ENCODE peak calls at places on chromosomes 3 and 15, in six cellular contexts. One of them, this sample, is unnamed.
A peak's percentile ranks its signal among the peaks of the same experiment; 100 is the strongest.

GRCh38 chr15:40982855-40983254 is 29.6 kb downstream of the CHAC1 start:
- DNase-seq in suprapubic skin: no peak
- DNase-seq in neuronal stem cell: no peak
- DNase-seq in PC-3: no peak
- DNase-seq in tibial artery: peak; percentile 45
- DNase-seq in mammary epithelial cell: no peak
- DNase-seq in this sample: no peak

GRCh38 chr3:151890721-151891141 is 17.3 kb downstream of the SUCNR1 start:
- DNase-seq in suprapubic skin: no peak
- DNase-seq in neuronal stem cell: no peak
- DNase-seq in PC-3: peak; percentile 92
- DNase-seq in tibial artery: no peak
- DNase-seq in mammary epithelial cell: peak; percentile 62
- DNase-seq in this sample: no peak

GRCh38 chr3:114790752-114791151 is 356.3 kb downstream of the ZBTB20 start:
- DNase-seq in suprapubic skin: no peak
- DNase-seq in neuronal stem cell: no peak
- DNase-seq in PC-3: no peak
- DNase-seq in tibial artery: no peak
- DNase-seq in mammary epithelial cell: no peak
- DNase-seq in this sample: no peak

GRCh38 chr3:87626471-87626995 is 350.1 kb upstream of the POU1F1 start:
- DNase-seq in suprapubic skin: no peak
- DNase-seq in neuronal stem cell: no peak
- DNase-seq in PC-3: peak; percentile 14
- DNase-seq in tibial artery: no peak
- DNase-seq in mammary epithelial cell: no peak
- DNase-seq in this sample: no peak

GRCh38 chr3:149657458-149657795 is 398 bp downstream of the WWTR1 start:
- DNase-seq in suprapubic skin: peak; percentile 81
- DNase-seq in neuronal stem cell: no peak
- DNase-seq in PC-3: peak; percentile 46
- DNase-seq in tibial artery: peak; percentile 72
- DNase-seq in mammary epithelial cell: no peak
- DNase-seq in this sample: no peak

GRCh38 chr15:58260911-58261267 is 122.7 kb downstream of the AQP9 start:
- DNase-seq in suprapubic skin: no peak
- DNase-seq in neuronal stem cell: no peak
- DNase-seq in PC-3: peak; percentile 6
- DNase-seq in tibial artery: no peak
- DNase-seq in mammary epithelial cell: peak; percentile 64
- DNase-seq in this sample: no peak

GRCh38 chr15:44668925-44669324 is 5.5 kb upstream of the SPG11 start:
- DNase-seq in suprapubic skin: no peak
- DNase-seq in neuronal stem cell: no peak
- DNase-seq in PC-3: no peak
- DNase-seq in tibial artery: no peak
- DNase-seq in mammary epithelial cell: no peak
- DNase-seq in this sample: no peak

GRCh38 chr3:126522363-126522788 is 1.6 kb upstream of the CHST13 start:
- DNase-seq in suprapubic skin: no peak
- DNase-seq in neuronal stem cell: peak; percentile 74
- DNase-seq in PC-3: peak; percentile 59
- DNase-seq in tibial artery: peak; percentile 50
- DNase-seq in mammary epithelial cell: peak; percentile 31
- DNase-seq in this sample: peak; percentile 25

GRCh38 chr3:126746395-126747177 is 42.5 kb downstream of the CHCHD6 start:
- DNase-seq in suprapubic skin: peak; percentile 47
- DNase-seq in neuronal stem cell: no peak
- DNase-seq in PC-3: peak; percentile 3
- DNase-seq in tibial artery: no peak
- DNase-seq in mammary epithelial cell: peak; percentile 8
- DNase-seq in this sample: no peak

GRCh38 chr3:111712294-111713180 is 117.4 kb upstream of the ZBED2 start:
- DNase-seq in suprapubic skin: no peak
- DNase-seq in neuronal stem cell: no peak
- DNase-seq in PC-3: no peak
- DNase-seq in tibial artery: no peak
- DNase-seq in mammary epithelial cell: no peak
- DNase-seq in this sample: no peak

GRCh38 chr3:57048052-57048671 is 12.3 kb upstream of the SPATA12 start:
- DNase-seq in suprapubic skin: peak; percentile 84
- DNase-seq in neuronal stem cell: no peak
- DNase-seq in PC-3: no peak
- DNase-seq in tibial artery: peak; percentile 80
- DNase-seq in mammary epithelial cell: no peak
- DNase-seq in this sample: no peak

GRCh38 chr3:151918253-151919029 is 45.0 kb downstream of the SUCNR1 start:
- DNase-seq in suprapubic skin: no peak
- DNase-seq in neuronal stem cell: no peak
- DNase-seq in PC-3: peak; percentile 79
- DNase-seq in tibial artery: no peak
- DNase-seq in mammary epithelial cell: peak; percentile 26
- DNase-seq in this sample: peak; percentile 40

GRCh38 chr15:76991048-76991447 is 3.9 kb upstream of the PSTPIP1 start:
- DNase-seq in suprapubic skin: peak; percentile 67
- DNase-seq in neuronal stem cell: no peak
- DNase-seq in PC-3: no peak
- DNase-seq in tibial artery: no peak
- DNase-seq in mammary epithelial cell: no peak
- DNase-seq in this sample: no peak

GRCh38 chr3:51559266-51559907 is 20.9 kb downstream of the RAD54L2 start:
- DNase-seq in suprapubic skin: no peak
- DNase-seq in neuronal stem cell: no peak
- DNase-seq in PC-3: peak; percentile 51
- DNase-seq in tibial artery: no peak
- DNase-seq in mammary epithelial cell: no peak
- DNase-seq in this sample: no peak

GRCh38 chr3:127192576-127193232 is at the start of gene PRR23E:
- DNase-seq in suprapubic skin: peak; percentile 37
- DNase-seq in neuronal stem cell: no peak
- DNase-seq in PC-3: no peak
- DNase-seq in tibial artery: no peak
- DNase-seq in mammary epithelial cell: no peak
- DNase-seq in this sample: no peak

GRCh38 chr15:85707519-85708338 is 87.0 kb downstream of the KLHL25 start:
- DNase-seq in suprapubic skin: no peak
- DNase-seq in neuronal stem cell: no peak
- DNase-seq in PC-3: no peak
- DNase-seq in tibial artery: no peak
- DNase-seq in mammary epithelial cell: no peak
- DNase-seq in this sample: no peak

GRCh38 chr3:157107037-157107436 is 52.9 kb downstream of the CCNL1 start:
- DNase-seq in suprapubic skin: no peak
- DNase-seq in neuronal stem cell: no peak
- DNase-seq in PC-3: no peak
- DNase-seq in tibial artery: no peak
- DNase-seq in mammary epithelial cell: no peak
- DNase-seq in this sample: no peak

GRCh38 chr15:38335106-38335505 is 82.5 kb downstream of the SPRED1 start:
- DNase-seq in suprapubic skin: no peak
- DNase-seq in neuronal stem cell: peak; percentile 53
- DNase-seq in PC-3: no peak
- DNase-seq in tibial artery: no peak
- DNase-seq in mammary epithelial cell: no peak
- DNase-seq in this sample: no peak

GRCh38 chr15:49467782-49468181 is 44.7 kb downstream of the FGF7 start:
- DNase-seq in suprapubic skin: no peak
- DNase-seq in neuronal stem cell: no peak
- DNase-seq in PC-3: no peak
- DNase-seq in tibial artery: no peak
- DNase-seq in mammary epithelial cell: no peak
- DNase-seq in this sample: no peak

GRCh38 chr15:68770206-68770605 is 50.5 kb downstream of the ANP32A start:
- DNase-seq in suprapubic skin: no peak
- DNase-seq in neuronal stem cell: no peak
- DNase-seq in PC-3: no peak
- DNase-seq in tibial artery: no peak
- DNase-seq in mammary epithelial cell: no peak
- DNase-seq in this sample: no peak

GRCh38 chr15:36970522-36970921 is 129.8 kb downstream of the MEIS2 start:
- DNase-seq in suprapubic skin: no peak
- DNase-seq in neuronal stem cell: no peak
- DNase-seq in PC-3: peak; percentile 5
- DNase-seq in tibial artery: no peak
- DNase-seq in mammary epithelial cell: no peak
- DNase-seq in this sample: no peak

GRCh38 chr3:152193673-152194267 is 75.0 kb upstream of the MBNL1 start:
- DNase-seq in suprapubic skin: no peak
- DNase-seq in neuronal stem cell: no peak
- DNase-seq in PC-3: no peak
- DNase-seq in tibial artery: no peak
- DNase-seq in mammary epithelial cell: no peak
- DNase-seq in this sample: peak; percentile 48

DNA sequence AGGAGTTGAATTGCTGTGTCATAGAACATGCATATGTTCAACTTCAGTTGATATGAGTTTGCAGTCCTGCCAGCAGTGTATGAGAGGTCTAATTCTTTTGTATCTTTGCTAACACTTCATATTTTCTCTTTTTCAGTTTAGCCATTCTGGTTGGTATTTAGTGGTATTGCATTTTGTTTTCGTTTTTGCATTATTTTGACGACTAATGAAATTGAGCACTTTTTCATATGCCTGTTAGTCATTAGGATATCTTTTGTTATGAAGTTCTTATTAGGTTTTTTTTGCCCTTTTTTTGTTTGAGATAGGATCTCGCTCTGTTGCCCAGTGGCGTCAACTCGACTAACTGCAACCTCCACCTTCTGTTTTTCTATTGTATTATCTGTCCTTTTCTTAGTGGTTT is 9.2 kb downstream of the TRIP4 start:
- DNase-seq in suprapubic skin: no peak
- DNase-seq in neuronal stem cell: no peak
- DNase-seq in PC-3: no peak
- DNase-seq in tibial artery: no peak
- DNase-seq in mammary epithelial cell: no peak
- DNase-seq in this sample: no peak
- H3K36me3 ChIP-seq in suprapubic skin: peaks cover 79% of the 10 kb centered on the region
- H3K36me3 ChIP-seq in neuronal stem cell: peaks cover 81% of the 10 kb centered on the region
- H3K36me3 ChIP-seq in PC-3: peaks cover 13% of the 10 kb centered on the region
- H3K36me3 ChIP-seq in tibial artery: peaks cover 60% of the 10 kb centered on the region
- H3K36me3 ChIP-seq in mammary epithelial cell: peaks cover 26% of the 10 kb centered on the region
- H3K36me3 ChIP-seq in this sample: peaks cover 73% of the 10 kb centered on the region

GRCh38 chr3:123422457-123422856 is 26.4 kb downstream of the ADCY5 start:
- DNase-seq in suprapubic skin: no peak
- DNase-seq in neuronal stem cell: no peak
- DNase-seq in PC-3: no peak
- DNase-seq in tibial artery: no peak
- DNase-seq in mammary epithelial cell: no peak
- DNase-seq in this sample: no peak

GRCh38 chr3:123423806-123424205 is 25.1 kb downstream of the ADCY5 start:
- DNase-seq in suprapubic skin: no peak
- DNase-seq in neuronal stem cell: no peak
- DNase-seq in PC-3: no peak
- DNase-seq in tibial artery: no peak
- DNase-seq in mammary epithelial cell: no peak
- DNase-seq in this sample: no peak

GRCh38 chr3:123424999-123425386 is 23.9 kb downstream of the ADCY5 start:
- DNase-seq in suprapubic skin: no peak
- DNase-seq in neuronal stem cell: no peak
- DNase-seq in PC-3: no peak
- DNase-seq in tibial artery: no peak
- DNase-seq in mammary epithelial cell: no peak
- DNase-seq in this sample: no peak

GRCh38 chr3:123423026-123423425 is 25.9 kb downstream of the ADCY5 start:
- DNase-seq in suprapubic skin: no peak
- DNase-seq in neuronal stem cell: no peak
- DNase-seq in PC-3: no peak
- DNase-seq in tibial artery: no peak
- DNase-seq in mammary epithelial cell: no peak
- DNase-seq in this sample: no peak

DNA sequence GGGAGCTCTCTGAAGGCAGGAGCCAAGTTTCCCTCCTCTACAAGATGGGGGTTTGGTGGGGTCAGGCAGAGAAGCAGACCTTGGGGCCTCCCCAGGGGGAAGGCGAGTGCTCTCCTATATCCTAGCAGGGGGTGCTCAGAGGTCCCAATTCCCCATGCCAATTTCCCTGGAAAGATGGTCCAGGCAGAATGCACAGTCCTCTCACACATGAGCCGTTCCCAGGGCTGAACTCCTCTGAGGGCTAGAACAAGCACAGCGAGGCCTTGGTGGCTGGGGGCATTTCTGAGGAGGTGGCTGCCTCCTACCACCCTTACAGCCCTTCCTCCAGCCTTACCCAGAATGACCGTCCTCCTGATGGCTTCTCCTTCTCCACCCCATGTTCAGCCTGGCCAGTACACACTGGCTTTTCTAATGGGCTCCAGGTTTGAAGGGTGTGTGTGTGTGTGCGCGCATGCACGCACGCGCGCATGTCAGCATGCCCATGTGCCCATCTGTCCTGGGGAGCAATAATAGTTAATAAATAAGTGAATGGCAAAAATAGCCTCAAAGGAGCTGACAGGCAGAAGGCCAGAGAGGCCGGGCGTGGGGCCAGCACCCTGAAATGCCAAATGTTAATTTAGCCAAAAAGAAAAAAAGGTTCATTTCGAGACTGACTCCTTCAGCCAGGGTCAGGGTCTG is 24.4 kb downstream of the ADCY5 start:
- DNase-seq in suprapubic skin: no peak
- DNase-seq in neuronal stem cell: no peak
- DNase-seq in PC-3: no peak
- DNase-seq in tibial artery: peak; percentile 54
- DNase-seq in mammary epithelial cell: no peak
- DNase-seq in this sample: no peak
- H3K27me3 ChIP-seq in suprapubic skin: no peaks in the 10 kb centered on the region
- H3K27me3 ChIP-seq in neuronal stem cell: no peaks in the 10 kb centered on the region
- H3K27me3 ChIP-seq in PC-3: peaks cover 65% of the 10 kb centered on the region
- H3K27me3 ChIP-seq in tibial artery: no peaks in the 10 kb centered on the region
- H3K27me3 ChIP-seq in mammary epithelial cell: peaks cover 2% of the 10 kb centered on the region
- H3K27me3 ChIP-seq in this sample: no peaks in the 10 kb centered on the region

GRCh38 chr15:62163847-62164499 is 1.1 kb downstream of the C2CD4B start:
- DNase-seq in suprapubic skin: no peak
- DNase-seq in neuronal stem cell: peak; percentile 18
- DNase-seq in PC-3: no peak
- DNase-seq in tibial artery: no peak
- DNase-seq in mammary epithelial cell: no peak
- DNase-seq in this sample: no peak
- H3K27ac ChIP-seq in suprapubic skin: no peak overlapping the region
- H3K27ac ChIP-seq in neuronal stem cell: no peak overlapping the region
- H3K27ac ChIP-seq in PC-3: no peak overlapping the region
- H3K27ac ChIP-seq in tibial artery: no peak overlapping the region
- H3K27ac ChIP-seq in mammary epithelial cell: no peak overlapping the region
- H3K27ac ChIP-seq in this sample: no peak overlapping the region

GRCh38 chr3:45606003-45606402 is 11.5 kb downstream of the LIMD1 start:
- DNase-seq in suprapubic skin: no peak
- DNase-seq in neuronal stem cell: no peak
- DNase-seq in PC-3: no peak
- DNase-seq in tibial artery: no peak
- DNase-seq in mammary epithelial cell: no peak
- DNase-seq in this sample: no peak

GRCh38 chr3:45604066-45604465 is 9.5 kb downstream of the LIMD1 start:
- DNase-seq in suprapubic skin: no peak
- DNase-seq in neuronal stem cell: no peak
- DNase-seq in PC-3: no peak
- DNase-seq in tibial artery: no peak
- DNase-seq in mammary epithelial cell: no peak
- DNase-seq in this sample: no peak

GRCh38 chr3:45604999-45605398 is 10.4 kb downstream of the LIMD1 start:
- DNase-seq in suprapubic skin: no peak
- DNase-seq in neuronal stem cell: no peak
- DNase-seq in PC-3: no peak
- DNase-seq in tibial artery: no peak
- DNase-seq in mammary epithelial cell: no peak
- DNase-seq in this sample: no peak

GRCh38 chr3:45604596-45604995 is 10.0 kb downstream of the LIMD1 start:
- DNase-seq in suprapubic skin: no peak
- DNase-seq in neuronal stem cell: no peak
- DNase-seq in PC-3: no peak
- DNase-seq in tibial artery: no peak
- DNase-seq in mammary epithelial cell: no peak
- DNase-seq in this sample: no peak

GRCh38 chr3:45605569-45605968 is 11.0 kb downstream of the LIMD1 start:
- DNase-seq in suprapubic skin: no peak
- DNase-seq in neuronal stem cell: no peak
- DNase-seq in PC-3: no peak
- DNase-seq in tibial artery: no peak
- DNase-seq in mammary epithelial cell: no peak
- DNase-seq in this sample: no peak
- H3K36me3 ChIP-seq in suprapubic skin: peaks cover 7% of the 10 kb centered on the region
- H3K36me3 ChIP-seq in neuronal stem cell: peaks cover 9% of the 10 kb centered on the region
- H3K36me3 ChIP-seq in PC-3: peaks cover 22% of the 10 kb centered on the region
- H3K36me3 ChIP-seq in tibial artery: no peaks in the 10 kb centered on the region
- H3K36me3 ChIP-seq in mammary epithelial cell: peaks cover 2% of the 10 kb centered on the region
- H3K36me3 ChIP-seq in this sample: peaks cover 5% of the 10 kb centered on the region